ENCODE peak calls at places on chromosomes 11 and 22, in four cellular contexts. T is transverse colon, B is glutamatergic neuron, Y is NCI-H1105. P is an unnamed sample.

GRCh38 chr22:50577987-50578775 is at the start of gene CPT1B:
- DNase-seq in T (no peak), B (peak), Y (no peak), P (no peak)

GRCh38 chr11:71928739-71929443 is at the start of gene RNF121:
- DNase-seq in T (peak), B (peak), Y (peak), P (peak)

GRCh38 chr22:23256986-23257888 is 76.9 kb downstream of the BCR start:
- DNase-seq in T (peak), B (no peak), Y (no peak), P (no peak)

GRCh38 chr11:66106786-66107599 is 36.9 kb downstream of the PACS1 start:
- DNase-seq in T (no peak), B (no peak), Y (no peak), P (no peak)

GRCh38 chr11:108115495-108116140 is 5.7 kb upstream of the ACAT1 start:
- DNase-seq in T (peak), B (no peak), Y (peak), P (no peak)

GRCh38 chr22:48781391-48781790 is 1046.3 kb downstream of the BRD1 start:
- DNase-seq in T (no peak), B (no peak), Y (no peak), P (no peak)

GRCh38 chr11:104462346-104462745 is 298.4 kb upstream of the PDGFD start:
- DNase-seq in T (no peak), B (no peak), Y (no peak), P (no peak)

GRCh38 chr11:107970049-107970448 is 38.6 kb upstream of the CUL5 start:
- DNase-seq in T (no peak), B (no peak), Y (no peak), P (no peak)

GRCh38 chr11:16923987-16924386 is 90.2 kb downstream of the PLEKHA7 start:
- DNase-seq in T (peak), B (no peak), Y (no peak), P (no peak)

GRCh38 chr11:81005595-81005994 is 1564.8 kb upstream of the TENM4 start:
- DNase-seq in T (no peak), B (no peak), Y (no peak), P (no peak)

GRCh38 chr11:57633394-57634058 is 16.2 kb downstream of the YPEL4 start:
- DNase-seq in T (no peak), B (no peak), Y (no peak), P (no peak)

GRCh38 chr22:35630387-35630793 is 13.3 kb upstream of the MB start:
- DNase-seq in T (no peak), B (no peak), Y (no peak), P (no peak)

GRCh38 chr11:70456921-70457532 is 58.7 kb downstream of the CTTN start:
- DNase-seq in T (no peak), B (no peak), Y (no peak), P (no peak)

GRCh38 chr11:120020486-120020885 is 117.4 kb downstream of the TRIM29 start:
- DNase-seq in T (no peak), B (no peak), Y (no peak), P (no peak)

GRCh38 chr11:59011672-59012071 is 72.4 kb downstream of the GLYATL1 start:
- DNase-seq in T (no peak), B (no peak), Y (no peak), P (no peak)

GRCh38 chr11:20631525-20632168 is 32.2 kb downstream of the SLC6A5 start:
- DNase-seq in T (no peak), B (no peak), Y (no peak), P (no peak)

GRCh38 chr11:16403851-16404250 is 47.5 kb upstream of the SOX6 start:
- DNase-seq in T (no peak), B (no peak), Y (no peak), P (no peak)

GRCh38 chr11:22349446-22349845 is 11.3 kb downstream of the SLC17A6 start:
- DNase-seq in T (no peak), B (peak), Y (no peak), P (peak)

GRCh38 chr11:73510877-73511276 is 87.0 kb downstream of the FAM168A start:
- DNase-seq in T (no peak), B (no peak), Y (no peak), P (no peak)